ENCODE peak calls at places on chromosomes 11 and 22, in five cellular contexts. V is spleen, Z is COR-L47, B is heart right ventricle, A is dermis blood vessel endothelial cell. C is an unnamed sample.
A peak's percentile ranks its signal among the peaks of the same experiment; 100 is the strongest.

GRCh38 chr22:23212061-23213030 is 32.0 kb downstream of the BCR start:
- DNase-seq in V (peak; percentile 56), Z (peak; percentile 53), B (no peak), A (no peak), C (peak; percentile 23)

GRCh38 chr11:63535734-63536133 is 874 bp upstream of the PLAAT4 start:
- DNase-seq in Z (no peak), A (peak; percentile 40), V (no peak), B (no peak), C (no peak)

GRCh38 chr11:34311126-34311525 is 46.7 kb downstream of the ABTB2 start:
- DNase-seq in A (no peak), V (no peak), Z (no peak), B (peak; percentile 38), C (no peak)

GRCh38 chr11:16924826-16925494 is 89.3 kb downstream of the PLEKHA7 start:
- DNase-seq in V (no peak), A (no peak), B (peak; percentile 39), Z (no peak), C (peak; percentile 45)

GRCh38 chr22:29691636-29692326 is 28.0 kb upstream of the CABP7 start:
- DNase-seq in V (no peak), A (no peak), Z (peak; percentile 91), B (no peak), C (peak; percentile 97)

GRCh38 chr11:65355013-65355775 is 643 bp downstream of the TIGD3 start:
- DNase-seq in Z (peak; percentile 50), V (peak; percentile 88), B (peak; percentile 31), A (no peak), C (peak; percentile 93)

GRCh38 chr11:70468256-70469230 is 70.2 kb downstream of the CTTN start:
- DNase-seq in B (no peak), V (peak; percentile 41), A (no peak), Z (no peak), C (no peak)

GRCh38 chr11:96173424-96173823 is 169.6 kb downstream of the MAML2 start:
- DNase-seq in A (no peak), B (no peak), V (no peak), Z (no peak), C (no peak)

GRCh38 chr11:66617148-66617814 is 851 bp downstream of the RBM14 start:
- DNase-seq in A (peak; percentile 72), V (peak; percentile 95), Z (no peak), B (peak; percentile 80), C (peak; percentile 77)

GRCh38 chr22:36299911-36300310 is 47.0 kb downstream of the APOL1 start:
- DNase-seq in B (no peak), V (peak; percentile 73), A (no peak), Z (no peak), C (no peak)

GRCh38 chr11:33643167-33643817 is 57.3 kb downstream of the C11orf91 start:
- DNase-seq in Z (no peak), V (no peak), B (no peak), A (no peak), C (no peak)

GRCh38 chr11:113389288-113389687 is 1.7 kb downstream of the ANKK1 start:
- DNase-seq in Z (no peak), A (no peak), B (no peak), V (no peak), C (no peak)

GRCh38 chr11:34173050-34173449 is 67.6 kb downstream of the NAT10 start:
- DNase-seq in B (no peak), V (no peak), A (no peak), Z (no peak), C (no peak)

GRCh38 chr22:33480118-33480517 is 421.9 kb upstream of the SYN3 start:
- DNase-seq in V (no peak), A (no peak), Z (no peak), B (no peak), C (no peak)

GRCh38 chr11:74731301-74732094 is at the start of gene CHRDL2:
- DNase-seq in Z (no peak), A (peak; percentile 60), V (no peak), B (no peak), C (peak; percentile 44)

GRCh38 chr22:39454385-39454871 is 2.4 kb upstream of the MGAT3 start:
- DNase-seq in A (no peak), B (no peak), Z (no peak), V (no peak), C (no peak)

GRCh38 chr11:86046111-86046510 is 22.8 kb downstream of the PICALM start:
- DNase-seq in Z (no peak), V (no peak), B (no peak), A (no peak), C (no peak)

GRCh38 chr11:16774920-16775603 is 36.6 kb downstream of the C11orf58 start:
- DNase-seq in Z (no peak), A (no peak), V (no peak), B (no peak), C (no peak)

GRCh38 chr22:50696251-50696798 is 23.7 kb downstream of the SHANK3 start:
- DNase-seq in Z (no peak), B (no peak), A (no peak), V (peak; percentile 54), C (no peak)

C was measured in NCI-H146.